ENCODE peak calls at places on chromosomes 2 and 18, in seven cellular contexts. A is GM12865, K is OCI-LY7, F is IMR-90, C is NB4, E is PC-3, P is colonic mucosa. T is an unnamed sample.

GRCh38 chr2:99554238-99554637 is 64.4 kb upstream of the REV1 start:
- DNase-seq in K (no peak), F (no peak), C (no peak), P (no peak), A (no peak), E (no peak), T (no peak)

GRCh38 chr18:13159579-13159978 is 59.0 kb upstream of the LDLRAD4 start:
- DNase-seq in K (peak; percentile 74), A (peak; percentile 74), P (no peak), F (peak; percentile 73), C (peak; percentile 71), E (peak; percentile 81), T (peak; percentile 26)

GRCh38 chr2:46299365-46300263 is 2.4 kb downstream of the EPAS1 start:
- DNase-seq in F (peak; percentile 62), E (peak; percentile 74), K (no peak), P (peak; percentile 81), C (peak; percentile 80), A (no peak), T (no peak)

GRCh38 chr2:188345439-188345838 is 53.8 kb downstream of the GULP1 start:
- DNase-seq in A (no peak), P (no peak), F (peak; percentile 27), E (no peak), C (no peak), K (no peak), T (no peak)

GRCh38 chr2:215354771-215355695 is 43.2 kb downstream of the ATIC start:
- DNase-seq in K (no peak), F (peak; percentile 84), E (no peak), P (no peak), C (no peak), A (no peak), T (no peak)

GRCh38 chr2:181770145-181770544 is 89.8 kb upstream of the NEUROD1 start:
- DNase-seq in K (no peak), E (peak; percentile 92), F (no peak), C (no peak), P (no peak), A (no peak), T (no peak)

GRCh38 chr18:43277164-43277600 is at the start of gene SYT4:
- DNase-seq in K (no peak), C (peak; percentile 1), E (peak; percentile 7), P (no peak), A (peak; percentile 2), F (peak; percentile 7), T (no peak)

GRCh38 chr2:112751451-112752197 is 12.8 kb downstream of the CKAP2L start:
- DNase-seq in K (no peak), C (no peak), E (no peak), A (no peak), P (no peak), F (peak; percentile 44), T (no peak)

GRCh38 chr2:233387667-233388528 is 33.6 kb downstream of the DGKD start:
- DNase-seq in E (no peak), P (peak; percentile 75), K (no peak), C (no peak), A (no peak), F (peak; percentile 96), T (no peak)

GRCh38 chr2:98180456-98180855 is 93.5 kb downstream of the VWA3B start:
- DNase-seq in P (no peak), F (no peak), K (no peak), E (peak; percentile 61), C (no peak), A (no peak), T (no peak)

GRCh38 chr18:77342736-77343135 is 93.1 kb downstream of the GALR1 start:
- DNase-seq in C (no peak), P (no peak), F (no peak), K (no peak), A (no peak), E (no peak), T (no peak)
- H3K4me3 ChIP-seq in C (no peak overlapping the region), P (no peak overlapping the region), F (no peak overlapping the region), K (no peak overlapping the region), A (no peak overlapping the region), E (no peak overlapping the region), T (no peak overlapping the region)

GRCh38 chr2:224378087-224379085 is 23.5 kb downstream of the FAM124B start:
- DNase-seq in P (no peak), E (peak; percentile 32), F (no peak), K (no peak), C (no peak), A (no peak), T (no peak)
- TF ChIP-seq CTCF in P (no peak), E (peak; percentile 51), F (peak; percentile 18), K (peak; percentile 61), C (no peak), A (no peak), T (peak; percentile 9)

GRCh38 chr2:128490881-128491778 is 172.5 kb upstream of the HS6ST1 start:
- DNase-seq in F (no peak), P (no peak), K (no peak), E (no peak), C (peak; percentile 74), A (no peak), T (no peak)
- H3K4me3 ChIP-seq in F (no peak overlapping the region), P (no peak overlapping the region), K (no peak overlapping the region), E (no peak overlapping the region), C (peak overlapping the region; percentile 42), A (no peak overlapping the region), T (no peak overlapping the region)

DNA sequence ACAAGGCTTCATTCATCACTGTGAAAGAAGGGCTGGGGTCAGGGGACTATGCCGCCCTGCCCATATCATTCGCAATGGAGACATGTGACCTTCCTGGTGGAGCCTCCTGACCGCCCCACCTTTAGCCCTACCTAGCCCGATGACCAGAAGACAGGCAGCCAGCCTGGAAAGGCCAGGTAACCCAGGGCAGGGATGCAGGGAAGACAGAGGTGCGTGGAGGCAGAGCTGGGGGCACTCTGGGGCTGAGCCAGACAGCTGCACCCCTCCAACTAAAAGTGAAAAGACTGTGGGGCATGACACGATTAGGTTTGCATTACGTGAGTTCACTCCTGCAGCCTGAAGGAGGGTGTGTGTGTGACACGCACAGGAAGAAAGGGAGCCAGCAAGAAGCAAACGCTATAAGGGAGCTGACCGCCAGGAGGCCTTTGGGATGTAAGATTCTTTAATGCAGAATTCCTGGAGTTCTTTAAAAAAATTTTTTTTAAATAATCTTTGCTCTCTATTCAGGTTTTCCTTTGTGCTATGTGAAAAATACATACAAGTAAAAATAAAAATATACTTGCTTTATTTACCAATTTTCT is 3.7 kb upstream of the HES6 start:
- DNase-seq in F (no peak), K (no peak), E (no peak), C (no peak), A (no peak), P (no peak), T (no peak)
- TF ChIP-seq CTCF in F (peak; percentile 22), K (no peak), E (no peak), C (no peak), A (no peak), P (peak; percentile 29), T (no peak)

DNA sequence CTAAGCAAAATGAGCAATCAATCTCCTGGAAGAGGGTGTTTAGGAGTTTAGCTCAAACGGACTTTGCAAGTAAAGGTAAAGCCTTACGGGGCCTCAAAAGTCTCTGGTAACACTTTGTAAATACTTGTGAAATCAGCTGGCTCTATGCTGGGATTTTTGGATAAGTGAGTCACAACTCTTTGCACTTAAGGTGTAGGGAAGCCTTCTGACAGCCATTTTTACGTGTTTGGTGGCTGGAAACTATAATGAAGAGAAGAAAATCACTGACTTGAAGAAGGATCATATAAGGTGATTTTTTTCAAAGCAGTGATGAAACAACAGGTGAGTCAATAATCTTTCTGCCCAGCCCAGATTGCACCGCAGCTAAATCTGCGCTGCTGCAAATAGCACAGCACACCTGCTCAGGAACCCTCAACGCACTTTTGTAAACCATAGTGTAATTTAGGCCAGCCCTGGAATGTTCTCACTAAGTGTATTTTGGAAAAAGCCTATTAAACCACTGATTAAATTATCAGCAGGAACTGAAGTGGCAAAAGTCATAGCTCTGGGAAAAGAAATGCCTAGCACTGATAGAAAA is 218.8 kb downstream of the AGPS start:
- DNase-seq in K (peak; percentile 28), C (no peak), A (no peak), P (no peak), F (no peak), E (no peak), T (no peak)
- H3K4me3 ChIP-seq in K (no peak overlapping the region), C (no peak overlapping the region), A (no peak overlapping the region), P (no peak overlapping the region), F (no peak overlapping the region), E (no peak overlapping the region), T (no peak overlapping the region)

GRCh38 chr2:31207790-31208189 is 9.5 kb downstream of the CAPN14 start:
- DNase-seq in A (peak; percentile 15), K (no peak), F (no peak), E (no peak), P (no peak), C (no peak), T (no peak)
- TF ChIP-seq CTCF in A (no peak), K (no peak), F (no peak), E (no peak), P (no peak), C (no peak), T (no peak)

DNA sequence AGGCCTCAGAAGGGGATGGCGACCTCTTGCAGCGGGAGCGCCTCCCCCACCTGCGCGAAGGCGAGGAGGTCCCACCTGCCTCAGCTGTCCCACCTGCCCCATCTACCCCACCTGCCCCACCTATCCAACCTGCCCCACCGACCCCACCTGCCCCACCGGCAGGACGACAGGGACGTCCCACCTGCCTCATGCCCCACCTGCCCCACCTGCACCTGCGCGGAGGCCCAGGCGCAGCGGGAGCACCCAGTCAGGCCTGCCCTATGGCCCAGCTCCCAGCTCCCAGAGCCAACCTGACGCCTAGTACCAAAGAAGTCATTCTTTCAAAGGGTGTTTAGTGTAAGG is 489.1 kb upstream of the SMIM21 start:
- DNase-seq in E (no peak), A (no peak), K (no peak), P (no peak), C (no peak), F (no peak), T (no peak)
- H3K4me3 ChIP-seq in E (no peak overlapping the region), A (no peak overlapping the region), K (no peak overlapping the region), P (no peak overlapping the region), C (no peak overlapping the region), F (no peak overlapping the region), T (no peak overlapping the region)

T was measured in GM12864.